ENCODE peak calls at places on chromosomes 2 and 18, in ten cellular contexts. One of them, this sample, is unnamed.

GRCh38 chr2:196758474-196759377 is 40.8 kb downstream of the GTF3C3 start:
- DNase-seq in effector memory CD8-positive, alpha-beta T cell: no peak
- DNase-seq in NB4: no peak
- DNase-seq in GM10248: no peak
- DNase-seq in stomach: no peak
- DNase-seq in activated T-helper 9 cell treated with anti-CD3 and anti-CD28 coated beads, Interleukin-2, amount 50 U/mL, for 16 hours: no peak
- DNase-seq in mesenchymal stem cell: peak
- DNase-seq in psoas muscle: no peak
- DNase-seq in NCI-H345: peak
- DNase-seq in progenitor cell of endocrine pancreas: no peak
- DNase-seq in this sample: no peak

GRCh38 chr2:121386707-121387106 is 101.7 kb upstream of the TFCP2L1 start:
- DNase-seq in effector memory CD8-positive, alpha-beta T cell: no peak
- DNase-seq in NB4: no peak
- DNase-seq in GM10248: no peak
- DNase-seq in stomach: no peak
- DNase-seq in activated T-helper 9 cell treated with anti-CD3 and anti-CD28 coated beads, Interleukin-2, amount 50 U/mL, for 16 hours: no peak
- DNase-seq in mesenchymal stem cell: peak
- DNase-seq in psoas muscle: no peak
- DNase-seq in NCI-H345: no peak
- DNase-seq in progenitor cell of endocrine pancreas: no peak
- DNase-seq in this sample: no peak

GRCh38 chr2:1730047-1730937 is 14.0 kb downstream of the PXDN start:
- DNase-seq in effector memory CD8-positive, alpha-beta T cell: no peak
- DNase-seq in NB4: no peak
- DNase-seq in GM10248: no peak
- DNase-seq in stomach: peak
- DNase-seq in activated T-helper 9 cell treated with anti-CD3 and anti-CD28 coated beads, Interleukin-2, amount 50 U/mL, for 16 hours: no peak
- DNase-seq in mesenchymal stem cell: peak
- DNase-seq in psoas muscle: no peak
- DNase-seq in NCI-H345: no peak
- DNase-seq in progenitor cell of endocrine pancreas: no peak
- DNase-seq in this sample: no peak

GRCh38 chr2:73228631-73229030 is 4.4 kb downstream of the PRADC1 start:
- DNase-seq in effector memory CD8-positive, alpha-beta T cell: no peak
- DNase-seq in NB4: no peak
- DNase-seq in GM10248: no peak
- DNase-seq in stomach: no peak
- DNase-seq in activated T-helper 9 cell treated with anti-CD3 and anti-CD28 coated beads, Interleukin-2, amount 50 U/mL, for 16 hours: no peak
- DNase-seq in mesenchymal stem cell: no peak
- DNase-seq in psoas muscle: no peak
- DNase-seq in NCI-H345: no peak
- DNase-seq in progenitor cell of endocrine pancreas: no peak
- DNase-seq in this sample: no peak

GRCh38 chr2:8496079-8496478 is 185.8 kb upstream of the ID2 start:
- DNase-seq in effector memory CD8-positive, alpha-beta T cell: no peak
- DNase-seq in NB4: no peak
- DNase-seq in GM10248: no peak
- DNase-seq in stomach: no peak
- DNase-seq in activated T-helper 9 cell treated with anti-CD3 and anti-CD28 coated beads, Interleukin-2, amount 50 U/mL, for 16 hours: no peak
- DNase-seq in mesenchymal stem cell: no peak
- DNase-seq in psoas muscle: no peak
- DNase-seq in NCI-H345: no peak
- DNase-seq in progenitor cell of endocrine pancreas: no peak
- DNase-seq in this sample: peak

GRCh38 chr2:154639997-154640396 is 58.5 kb upstream of the KCNJ3 start:
- DNase-seq in effector memory CD8-positive, alpha-beta T cell: no peak
- DNase-seq in NB4: no peak
- DNase-seq in GM10248: no peak
- DNase-seq in stomach: no peak
- DNase-seq in activated T-helper 9 cell treated with anti-CD3 and anti-CD28 coated beads, Interleukin-2, amount 50 U/mL, for 16 hours: no peak
- DNase-seq in mesenchymal stem cell: no peak
- DNase-seq in psoas muscle: no peak
- DNase-seq in NCI-H345: no peak
- DNase-seq in progenitor cell of endocrine pancreas: no peak
- DNase-seq in this sample: no peak

GRCh38 chr2:241659150-241659739 is 21.8 kb downstream of the ATG4B start:
- DNase-seq in effector memory CD8-positive, alpha-beta T cell: no peak
- DNase-seq in NB4: peak
- DNase-seq in GM10248: no peak
- DNase-seq in stomach: peak
- DNase-seq in activated T-helper 9 cell treated with anti-CD3 and anti-CD28 coated beads, Interleukin-2, amount 50 U/mL, for 16 hours: no peak
- DNase-seq in mesenchymal stem cell: peak
- DNase-seq in psoas muscle: peak
- DNase-seq in NCI-H345: peak
- DNase-seq in progenitor cell of endocrine pancreas: peak
- DNase-seq in this sample: peak

GRCh38 chr2:217935245-217935879 is 67.4 kb downstream of the TNS1 start:
- DNase-seq in effector memory CD8-positive, alpha-beta T cell: no peak
- DNase-seq in NB4: no peak
- DNase-seq in GM10248: no peak
- DNase-seq in stomach: no peak
- DNase-seq in activated T-helper 9 cell treated with anti-CD3 and anti-CD28 coated beads, Interleukin-2, amount 50 U/mL, for 16 hours: no peak
- DNase-seq in mesenchymal stem cell: no peak
- DNase-seq in psoas muscle: peak
- DNase-seq in NCI-H345: no peak
- DNase-seq in progenitor cell of endocrine pancreas: no peak
- DNase-seq in this sample: no peak

GRCh38 chr2:190838492-190838910 is 42.1 kb upstream of the GLS start:
- DNase-seq in effector memory CD8-positive, alpha-beta T cell: no peak
- DNase-seq in NB4: peak
- DNase-seq in GM10248: no peak
- DNase-seq in stomach: no peak
- DNase-seq in activated T-helper 9 cell treated with anti-CD3 and anti-CD28 coated beads, Interleukin-2, amount 50 U/mL, for 16 hours: no peak
- DNase-seq in mesenchymal stem cell: peak
- DNase-seq in psoas muscle: no peak
- DNase-seq in NCI-H345: no peak
- DNase-seq in progenitor cell of endocrine pancreas: no peak
- DNase-seq in this sample: no peak

GRCh38 chr2:112614201-112614840 is 29.9 kb downstream of the CHCHD5 start:
- DNase-seq in effector memory CD8-positive, alpha-beta T cell: no peak
- DNase-seq in NB4: no peak
- DNase-seq in GM10248: no peak
- DNase-seq in stomach: peak
- DNase-seq in activated T-helper 9 cell treated with anti-CD3 and anti-CD28 coated beads, Interleukin-2, amount 50 U/mL, for 16 hours: no peak
- DNase-seq in mesenchymal stem cell: peak
- DNase-seq in psoas muscle: no peak
- DNase-seq in NCI-H345: no peak
- DNase-seq in progenitor cell of endocrine pancreas: peak
- DNase-seq in this sample: peak

GRCh38 chr2:31337860-31338259 is 76.7 kb downstream of the XDH start:
- DNase-seq in effector memory CD8-positive, alpha-beta T cell: no peak
- DNase-seq in NB4: no peak
- DNase-seq in GM10248: no peak
- DNase-seq in stomach: no peak
- DNase-seq in activated T-helper 9 cell treated with anti-CD3 and anti-CD28 coated beads, Interleukin-2, amount 50 U/mL, for 16 hours: no peak
- DNase-seq in mesenchymal stem cell: peak
- DNase-seq in psoas muscle: no peak
- DNase-seq in NCI-H345: no peak
- DNase-seq in progenitor cell of endocrine pancreas: no peak
- DNase-seq in this sample: no peak

GRCh38 chr2:106197878-106198277 is 3.8 kb upstream of the UXS1 start:
- DNase-seq in effector memory CD8-positive, alpha-beta T cell: no peak
- DNase-seq in NB4: peak
- DNase-seq in GM10248: no peak
- DNase-seq in stomach: no peak
- DNase-seq in activated T-helper 9 cell treated with anti-CD3 and anti-CD28 coated beads, Interleukin-2, amount 50 U/mL, for 16 hours: no peak
- DNase-seq in mesenchymal stem cell: peak
- DNase-seq in psoas muscle: peak
- DNase-seq in NCI-H345: no peak
- DNase-seq in progenitor cell of endocrine pancreas: no peak
- DNase-seq in this sample: no peak

GRCh38 chr18:52888014-52888413 is 548.0 kb downstream of the DCC start:
- DNase-seq in effector memory CD8-positive, alpha-beta T cell: no peak
- DNase-seq in NB4: peak
- DNase-seq in GM10248: no peak
- DNase-seq in stomach: no peak
- DNase-seq in activated T-helper 9 cell treated with anti-CD3 and anti-CD28 coated beads, Interleukin-2, amount 50 U/mL, for 16 hours: no peak
- DNase-seq in mesenchymal stem cell: no peak
- DNase-seq in psoas muscle: no peak
- DNase-seq in NCI-H345: no peak
- DNase-seq in progenitor cell of endocrine pancreas: no peak
- DNase-seq in this sample: peak

GRCh38 chr2:126855606-126856005 is 43.1 kb upstream of the TEX51 start:
- DNase-seq in effector memory CD8-positive, alpha-beta T cell: no peak
- DNase-seq in NB4: no peak
- DNase-seq in GM10248: no peak
- DNase-seq in stomach: no peak
- DNase-seq in activated T-helper 9 cell treated with anti-CD3 and anti-CD28 coated beads, Interleukin-2, amount 50 U/mL, for 16 hours: no peak
- DNase-seq in mesenchymal stem cell: no peak
- DNase-seq in psoas muscle: no peak
- DNase-seq in NCI-H345: no peak
- DNase-seq in progenitor cell of endocrine pancreas: no peak
- DNase-seq in this sample: no peak

GRCh38 chr2:232636788-232637420 is 3.5 kb downstream of the EFHD1 start:
- DNase-seq in effector memory CD8-positive, alpha-beta T cell: no peak
- DNase-seq in NB4: no peak
- DNase-seq in GM10248: no peak
- DNase-seq in stomach: no peak
- DNase-seq in activated T-helper 9 cell treated with anti-CD3 and anti-CD28 coated beads, Interleukin-2, amount 50 U/mL, for 16 hours: no peak
- DNase-seq in mesenchymal stem cell: no peak
- DNase-seq in psoas muscle: no peak
- DNase-seq in NCI-H345: no peak
- DNase-seq in progenitor cell of endocrine pancreas: no peak
- DNase-seq in this sample: no peak

GRCh38 chr2:207035855-207036254 is 96.5 kb downstream of the CPO start:
- DNase-seq in effector memory CD8-positive, alpha-beta T cell: no peak
- DNase-seq in NB4: no peak
- DNase-seq in GM10248: no peak
- DNase-seq in stomach: no peak
- DNase-seq in activated T-helper 9 cell treated with anti-CD3 and anti-CD28 coated beads, Interleukin-2, amount 50 U/mL, for 16 hours: no peak
- DNase-seq in mesenchymal stem cell: no peak
- DNase-seq in psoas muscle: no peak
- DNase-seq in NCI-H345: no peak
- DNase-seq in progenitor cell of endocrine pancreas: no peak
- DNase-seq in this sample: no peak

GRCh38 chr2:156379714-156380113 is 47.2 kb upstream of the NR4A2 start:
- DNase-seq in effector memory CD8-positive, alpha-beta T cell: no peak
- DNase-seq in NB4: no peak
- DNase-seq in GM10248: no peak
- DNase-seq in stomach: no peak
- DNase-seq in activated T-helper 9 cell treated with anti-CD3 and anti-CD28 coated beads, Interleukin-2, amount 50 U/mL, for 16 hours: no peak
- DNase-seq in mesenchymal stem cell: no peak
- DNase-seq in psoas muscle: no peak
- DNase-seq in NCI-H345: no peak
- DNase-seq in progenitor cell of endocrine pancreas: no peak
- DNase-seq in this sample: no peak

GRCh38 chr18:28088477-28088876 is 88.5 kb downstream of the CDH2 start:
- DNase-seq in effector memory CD8-positive, alpha-beta T cell: no peak
- DNase-seq in NB4: no peak
- DNase-seq in GM10248: no peak
- DNase-seq in stomach: no peak
- DNase-seq in activated T-helper 9 cell treated with anti-CD3 and anti-CD28 coated beads, Interleukin-2, amount 50 U/mL, for 16 hours: no peak
- DNase-seq in mesenchymal stem cell: no peak
- DNase-seq in psoas muscle: no peak
- DNase-seq in NCI-H345: no peak
- DNase-seq in progenitor cell of endocrine pancreas: no peak
- DNase-seq in this sample: no peak

GRCh38 chr18:64929026-64929425 is 780.1 kb upstream of the LINC00305 start:
- DNase-seq in effector memory CD8-positive, alpha-beta T cell: no peak
- DNase-seq in NB4: no peak
- DNase-seq in GM10248: no peak
- DNase-seq in stomach: no peak
- DNase-seq in activated T-helper 9 cell treated with anti-CD3 and anti-CD28 coated beads, Interleukin-2, amount 50 U/mL, for 16 hours: no peak
- DNase-seq in mesenchymal stem cell: no peak
- DNase-seq in psoas muscle: no peak
- DNase-seq in NCI-H345: no peak
- DNase-seq in progenitor cell of endocrine pancreas: no peak
- DNase-seq in this sample: no peak